ENCODE peak calls at places on chromosomes 11 and 22, in ten cellular contexts. R is tibial nerve, T is HepG2, E is GM12878, C is ovary, D is esophagus muscularis mucosa, U is stomach, V is sigmoid colon, F is transverse colon, Z is H1. Q is an unnamed sample.

GRCh38 chr22:45630436-45630835 is 41.2 kb upstream of the ATXN10 start:
- DNase-seq in R (no peak), T (no peak), E (no peak), C (no peak), D (no peak), U (no peak), V (no peak), F (no peak), Z (no peak), Q (no peak)

GRCh38 chr22:24107668-24108067 is 73.6 kb upstream of the SUSD2 start:
- DNase-seq in R (peak; percentile 78), T (no peak), E (no peak), C (peak; percentile 92), D (peak; percentile 97), U (peak; percentile 61), V (peak; percentile 97), F (peak; percentile 71), Z (no peak), Q (peak; percentile 93)

GRCh38 chr11:77144196-77144853 is 16.3 kb downstream of the MYO7A start:
- DNase-seq in R (no peak), T (no peak), E (no peak), C (no peak), D (no peak), U (no peak), V (no peak), F (no peak), Z (no peak), Q (no peak)

GRCh38 chr22:23091760-23092159 is 21.4 kb downstream of the GNAZ start:
- DNase-seq in R (no peak), T (no peak), E (no peak), C (no peak), D (no peak), U (no peak), V (no peak), F (no peak), Z (no peak), Q (no peak)

GRCh38 chr22:36409911-36410756 is 22.4 kb upstream of the MYH9 start:
- DNase-seq in R (no peak), T (peak; percentile 97), E (no peak), C (peak; percentile 93), D (no peak), U (peak; percentile 98), V (peak; percentile 78), F (peak; percentile 96), Z (peak; percentile 96), Q (peak; percentile 92)

GRCh38 chr11:72038491-72038890 is 39.8 kb downstream of the IL18BP start:
- DNase-seq in R (peak; percentile 60), T (no peak), E (no peak), C (peak; percentile 76), D (no peak), U (peak; percentile 55), V (peak; percentile 94), F (peak; percentile 61), Z (no peak), Q (peak; percentile 81)

GRCh38 chr11:75449776-75450175 is 16.8 kb upstream of the KLHL35 start:
- DNase-seq in R (no peak), T (no peak), E (no peak), C (no peak), D (no peak), U (no peak), V (no peak), F (no peak), Z (no peak), Q (no peak)

GRCh38 chr22:39215070-39215396 is 29.7 kb downstream of the PDGFB start:
- DNase-seq in R (no peak), T (no peak), E (no peak), C (peak; percentile 4), D (no peak), U (no peak), V (peak; percentile 9), F (no peak), Z (no peak), Q (peak; percentile 5)

DNA sequence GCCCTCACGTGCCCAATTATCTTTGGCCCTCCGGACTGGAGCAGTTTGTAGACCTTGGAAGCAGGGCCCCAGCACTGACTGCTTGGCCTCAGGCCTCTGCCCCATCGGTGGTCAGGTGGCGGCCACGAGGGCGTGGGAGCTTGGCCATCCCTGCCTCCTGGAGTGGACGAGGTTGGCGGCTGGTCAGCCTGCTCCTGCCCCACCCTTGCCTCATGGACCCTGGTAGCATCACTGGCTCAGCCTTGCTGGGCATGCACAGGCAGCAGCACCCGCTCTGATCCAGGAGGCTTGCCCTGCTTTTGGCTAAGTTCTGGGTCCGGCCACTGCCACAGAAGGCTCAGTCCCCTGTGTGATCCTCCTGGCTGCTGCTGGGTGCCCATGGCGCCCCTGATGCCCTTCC is 4.1 kb downstream of the KRTAP5-3 start:
- DNase-seq in R (no peak), T (no peak), E (no peak), C (no peak), D (no peak), U (no peak), V (peak; percentile 43), F (no peak), Z (no peak), Q (no peak)
- H3K27me3 ChIP-seq in R (no peaks in the 10 kb centered on the region), T (peaks cover 33% of the 10 kb centered on the region), E (no peaks in the 10 kb centered on the region), C (no peaks in the 10 kb centered on the region), D (no peaks in the 10 kb centered on the region), U (no peaks in the 10 kb centered on the region), V (no peaks in the 10 kb centered on the region), F (peaks cover 32% of the 10 kb centered on the region), Z (no peaks in the 10 kb centered on the region), Q (peaks cover 55% of the 10 kb centered on the region)

GRCh38 chr22:21926728-21927127 is 25.9 kb downstream of the PPM1F start:
- DNase-seq in R (no peak), T (no peak), E (no peak), C (no peak), D (no peak), U (no peak), V (no peak), F (no peak), Z (no peak), Q (no peak)

GRCh38 chr22:21927174-21927823 is 25.3 kb downstream of the PPM1F start:
- DNase-seq in R (no peak), T (no peak), E (no peak), C (no peak), D (no peak), U (no peak), V (no peak), F (no peak), Z (no peak), Q (no peak)

GRCh38 chr22:21931056-21931455 is 21.6 kb downstream of the PPM1F start:
- DNase-seq in R (no peak), T (no peak), E (no peak), C (no peak), D (no peak), U (no peak), V (no peak), F (no peak), Z (no peak), Q (no peak)

GRCh38 chr22:21929253-21929652 is 23.4 kb downstream of the PPM1F start:
- DNase-seq in R (no peak), T (no peak), E (no peak), C (no peak), D (no peak), U (no peak), V (no peak), F (no peak), Z (no peak), Q (no peak)

DNA sequence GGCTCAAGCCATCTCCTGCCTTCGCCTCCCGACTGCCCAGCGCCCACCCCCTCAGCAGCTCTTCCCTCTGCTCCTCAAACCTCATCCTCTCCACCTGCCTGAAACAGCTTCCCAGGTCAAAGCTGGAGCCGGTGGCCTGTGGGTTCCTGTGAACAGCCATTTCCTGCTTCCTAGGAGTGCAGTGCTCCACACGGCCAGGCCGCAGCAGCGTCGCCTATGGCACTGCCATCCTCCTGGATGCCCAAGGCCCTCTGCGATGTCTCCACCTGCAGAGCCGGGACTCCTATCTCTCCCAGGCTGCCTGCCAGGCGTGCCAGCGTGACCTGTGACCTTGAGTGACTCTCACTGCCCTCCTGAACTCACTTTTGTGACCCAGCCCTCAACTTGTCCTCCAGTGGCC is 24.6 kb downstream of the PPM1F start:
- DNase-seq in R (no peak), T (no peak), E (no peak), C (no peak), D (no peak), U (no peak), V (no peak), F (no peak), Z (no peak), Q (no peak)
- H3K27ac ChIP-seq in R (peak overlapping the region; percentile 34), T (no peak overlapping the region), E (no peak overlapping the region), C (no peak overlapping the region), D (no peak overlapping the region), U (no peak overlapping the region), V (no peak overlapping the region), F (no peak overlapping the region), Z (no peak overlapping the region), Q (no peak overlapping the region)

GRCh38 chr11:92267968-92268367 is 43.4 kb downstream of the FAT3 start:
- DNase-seq in R (no peak), T (no peak), E (no peak), C (no peak), D (no peak), U (no peak), V (no peak), F (no peak), Z (no peak), Q (no peak)

GRCh38 chr11:92268546-92268945 is 43.9 kb downstream of the FAT3 start:
- DNase-seq in R (no peak), T (no peak), E (no peak), C (no peak), D (no peak), U (no peak), V (no peak), F (no peak), Z (no peak), Q (no peak)

GRCh38 chr11:92269021-92269420 is 44.4 kb downstream of the FAT3 start:
- DNase-seq in R (no peak), T (peak; percentile 4), E (no peak), C (no peak), D (no peak), U (no peak), V (no peak), F (no peak), Z (peak; percentile 9), Q (no peak)

GRCh38 chr11:92269841-92270240 is 45.2 kb downstream of the FAT3 start:
- DNase-seq in R (no peak), T (no peak), E (no peak), C (no peak), D (no peak), U (no peak), V (no peak), F (no peak), Z (no peak), Q (no peak)

DNA sequence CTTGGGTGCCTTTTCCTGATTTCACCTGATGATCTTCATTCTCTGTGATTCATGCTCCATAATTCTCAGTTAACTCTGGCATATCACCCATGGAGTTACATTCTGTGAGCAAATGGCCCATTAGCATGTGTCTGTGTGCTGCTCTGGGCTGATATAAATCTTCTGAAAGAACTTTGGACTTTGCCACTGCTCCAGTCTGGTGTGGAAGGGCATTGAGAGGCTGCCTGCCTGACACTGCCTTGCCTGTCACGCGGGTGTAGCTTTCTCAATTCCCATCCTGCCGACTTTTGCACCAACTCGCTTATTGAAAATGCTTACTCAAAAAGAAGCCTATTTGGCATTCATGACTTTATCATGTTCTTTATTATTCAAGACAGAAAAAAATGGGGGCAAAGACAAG is 42.2 kb downstream of the FAT3 start:
- DNase-seq in R (no peak), T (peak; percentile 2), E (no peak), C (no peak), D (no peak), U (no peak), V (no peak), F (no peak), Z (no peak), Q (no peak)
- TF ChIP-seq EP300 in R (no peak), T (no peak), E (no peak), C (no peak), D (no peak), U (no peak), V (no peak), F (no peak), Z (no peak), Q (no peak)

GRCh38 chr11:117481885-117482284 is 154.2 kb downstream of the CEP164 start:
- DNase-seq in R (no peak), T (no peak), E (no peak), C (no peak), D (no peak), U (no peak), V (no peak), F (no peak), Z (no peak), Q (no peak)
- H3K27me3 ChIP-seq in R (no peaks in the 10 kb centered on the region), T (peaks cover 13% of the 10 kb centered on the region), E (no peaks in the 10 kb centered on the region), C (no peaks in the 10 kb centered on the region), D (no peaks in the 10 kb centered on the region), U (no peaks in the 10 kb centered on the region), V (no peaks in the 10 kb centered on the region), F (no peaks in the 10 kb centered on the region), Z (no peaks in the 10 kb centered on the region), Q (peaks cover 2% of the 10 kb centered on the region)